ENCODE peak calls at places on chromosomes 4 and X, in four cellular contexts. K is AML-193, V is SW 1271, Y is ovary. S is an unnamed sample.

GRCh38 chr4:82842593-82842992 is 44.0 kb upstream of the SCD5 start:
- DNase-seq in K (peak), V (peak), Y (no peak), S (no peak)

GRCh38 chrX:30620125-30620524 is 33.1 kb upstream of the GK start:
- DNase-seq in K (no peak), V (no peak), Y (no peak), S (no peak)

GRCh38 chr4:72767903-72768817 is 199.1 kb upstream of the ADAMTS3 start:
- DNase-seq in K (no peak), V (no peak), Y (no peak), S (no peak)

GRCh38 chr4:186739802-186740434 is 16.3 kb upstream of the FAT1 start:
- DNase-seq in K (no peak), V (no peak), Y (no peak), S (no peak)

GRCh38 chr4:77073106-77073858 is 2.5 kb downstream of the CCNI start:
- DNase-seq in K (peak), V (no peak), Y (no peak), S (no peak)

GRCh38 chrX:21479695-21480280 is 105.6 kb downstream of the CNKSR2 start:
- DNase-seq in K (peak), V (peak), Y (no peak), S (no peak)

GRCh38 chr4:139416073-139416673 is 37.7 kb upstream of the RAB33B start:
- DNase-seq in K (peak), V (peak), Y (no peak), S (no peak)

GRCh38 chr4:138561906-138562305 is 319.8 kb upstream of the SLC7A11 start:
- DNase-seq in K (no peak), V (no peak), Y (no peak), S (no peak)

GRCh38 chr4:123284166-123284565 is 112.4 kb upstream of the SPRY1 start:
- DNase-seq in K (no peak), V (no peak), Y (no peak), S (no peak)

GRCh38 chr4:113378836-113379235 is 329.4 kb downstream of the ANK2 start:
- DNase-seq in K (no peak), V (no peak), Y (no peak), S (no peak)

GRCh38 chrX:353566-354535 is 32.9 kb downstream of the PPP2R3B start:
- DNase-seq in K (no peak), V (no peak), Y (peak), S (no peak)

GRCh38 chr4:128354205-128354821 is 66.7 kb upstream of the PGRMC2 start:
- DNase-seq in K (no peak), V (peak), Y (no peak), S (no peak)

GRCh38 chrX:37871626-37872302 is 24.4 kb upstream of the DYNLT3 start:
- DNase-seq in K (no peak), V (peak), Y (no peak), S (no peak)

S was measured in ureter.